ENCODE peak calls at places on chromosomes 1 and 21, in five cellular contexts. One of them, this sample, is unnamed. For H3K36me3 and H3K9me3, the result is how much of the 10 kb centered on the place peaks cover.

GRCh38 chr21:31730687-31731111 is 1.2 kb downstream of the SCAF4 start:
- DNase-seq in uterus: no peak
- DNase-seq in mucosa of descending colon: no peak
- DNase-seq in mammary epithelial cell: peak
- DNase-seq in heart left ventricle: no peak
- DNase-seq in this sample: no peak

GRCh38 chr1:43203859-43204258 is 31.7 kb downstream of the CFAP57 start:
- DNase-seq in heart left ventricle: no peak
- DNase-seq in mucosa of descending colon: no peak
- DNase-seq in mammary epithelial cell: no peak
- DNase-seq in uterus: no peak
- DNase-seq in this sample: no peak

GRCh38 chr1:18886003-18886335 is 16.4 kb downstream of the ALDH4A1 start:
- DNase-seq in heart left ventricle: no peak
- DNase-seq in mammary epithelial cell: peak
- DNase-seq in mucosa of descending colon: no peak
- DNase-seq in uterus: no peak
- DNase-seq in this sample: no peak

GRCh38 chr1:74583365-74583764 is 71.0 kb upstream of the LRRC53 start:
- DNase-seq in uterus: no peak
- DNase-seq in mammary epithelial cell: no peak
- DNase-seq in heart left ventricle: no peak
- DNase-seq in mucosa of descending colon: no peak
- DNase-seq in this sample: no peak

GRCh38 chr1:23524716-23525401 is 6.2 kb downstream of the E2F2 start:
- DNase-seq in mucosa of descending colon: peak
- DNase-seq in mammary epithelial cell: no peak
- DNase-seq in heart left ventricle: peak
- DNase-seq in uterus: no peak
- DNase-seq in this sample: no peak

GRCh38 chr1:81703736-81704463 is 96.8 kb upstream of the ADGRL2 start:
- DNase-seq in mammary epithelial cell: peak
- DNase-seq in heart left ventricle: no peak
- DNase-seq in uterus: no peak
- DNase-seq in mucosa of descending colon: no peak
- DNase-seq in this sample: no peak

GRCh38 chr1:24199291-24199900 is 12.3 kb upstream of the IFNLR1 start:
- DNase-seq in mucosa of descending colon: peak
- DNase-seq in mammary epithelial cell: peak
- DNase-seq in uterus: peak
- DNase-seq in heart left ventricle: peak
- DNase-seq in this sample: no peak

GRCh38 chr1:1199961-1200875 is 6.2 kb downstream of the TNFRSF18 start:
- DNase-seq in uterus: no peak
- DNase-seq in mucosa of descending colon: no peak
- DNase-seq in mammary epithelial cell: no peak
- DNase-seq in heart left ventricle: peak
- DNase-seq in this sample: no peak

GRCh38 chr1:88985033-88985432 is 7.4 kb downstream of the KYAT3 start:
- DNase-seq in uterus: no peak
- DNase-seq in mammary epithelial cell: peak
- DNase-seq in heart left ventricle: no peak
- DNase-seq in mucosa of descending colon: peak
- DNase-seq in this sample: no peak

GRCh38 chr1:19222979-19223824 is 13.1 kb upstream of the UBR4 start:
- DNase-seq in heart left ventricle: no peak
- DNase-seq in mucosa of descending colon: no peak
- DNase-seq in uterus: no peak
- DNase-seq in mammary epithelial cell: peak
- DNase-seq in this sample: no peak

GRCh38 chr1:151476083-151476482 is 16.8 kb upstream of the POGZ start:
- DNase-seq in heart left ventricle: no peak
- DNase-seq in mucosa of descending colon: no peak
- DNase-seq in mammary epithelial cell: peak
- DNase-seq in uterus: no peak
- DNase-seq in this sample: no peak

GRCh38 chr1:201213926-201214325 is 23.3 kb downstream of the IGFN1 start:
- DNase-seq in heart left ventricle: no peak
- DNase-seq in uterus: peak
- DNase-seq in mucosa of descending colon: no peak
- DNase-seq in mammary epithelial cell: no peak
- DNase-seq in this sample: no peak

GRCh38 chr1:231776006-231776707 is 149.6 kb downstream of the DISC1 start:
- DNase-seq in uterus: no peak
- DNase-seq in mammary epithelial cell: no peak
- DNase-seq in mucosa of descending colon: no peak
- DNase-seq in heart left ventricle: no peak
- DNase-seq in this sample: no peak

GRCh38 chr1:16248603-16249534 is 11.9 kb upstream of the CPLANE2 start:
- DNase-seq in mammary epithelial cell: peak
- DNase-seq in uterus: peak
- DNase-seq in mucosa of descending colon: peak
- DNase-seq in heart left ventricle: peak
- DNase-seq in this sample: peak

GRCh38 chr1:85578321-85579295 is 2.0 kb upstream of the CCN1 start:
- DNase-seq in heart left ventricle: no peak
- DNase-seq in mammary epithelial cell: no peak
- DNase-seq in uterus: peak
- DNase-seq in mucosa of descending colon: no peak
- DNase-seq in this sample: no peak

GRCh38 chr21:43193651-43194302 is 25.0 kb downstream of the CRYAA start:
- DNase-seq in mammary epithelial cell: peak
- DNase-seq in uterus: peak
- DNase-seq in mucosa of descending colon: no peak
- DNase-seq in heart left ventricle: peak
- DNase-seq in this sample: no peak

GRCh38 chr1:73576084-73576483 is 621.9 kb downstream of the LRRIQ3 start:
- DNase-seq in mammary epithelial cell: no peak
- DNase-seq in uterus: no peak
- DNase-seq in heart left ventricle: no peak
- DNase-seq in mucosa of descending colon: no peak
- DNase-seq in this sample: no peak

GRCh38 chr1:93620169-93620840 is 61.3 kb downstream of the BCAR3 start:
- DNase-seq in mucosa of descending colon: peak
- DNase-seq in mammary epithelial cell: no peak
- DNase-seq in uterus: no peak
- DNase-seq in heart left ventricle: no peak
- DNase-seq in this sample: no peak
- H3K36me3 ChIP-seq in mucosa of descending colon: under half
- H3K36me3 ChIP-seq in mammary epithelial cell: under half
- H3K36me3 ChIP-seq in uterus: under half
- H3K36me3 ChIP-seq in heart left ventricle: under half
- H3K36me3 ChIP-seq in this sample: under half

GRCh38 chr1:26409191-26409751 is 1.3 kb upstream of the LIN28A start:
- DNase-seq in mucosa of descending colon: no peak
- DNase-seq in uterus: no peak
- DNase-seq in mammary epithelial cell: no peak
- DNase-seq in heart left ventricle: no peak
- DNase-seq in this sample: no peak
- H3K4me3 ChIP-seq in mucosa of descending colon: no peak
- H3K4me3 ChIP-seq in uterus: no peak
- H3K4me3 ChIP-seq in mammary epithelial cell: no peak
- H3K4me3 ChIP-seq in heart left ventricle: no peak
- H3K4me3 ChIP-seq in this sample: no peak

DNA sequence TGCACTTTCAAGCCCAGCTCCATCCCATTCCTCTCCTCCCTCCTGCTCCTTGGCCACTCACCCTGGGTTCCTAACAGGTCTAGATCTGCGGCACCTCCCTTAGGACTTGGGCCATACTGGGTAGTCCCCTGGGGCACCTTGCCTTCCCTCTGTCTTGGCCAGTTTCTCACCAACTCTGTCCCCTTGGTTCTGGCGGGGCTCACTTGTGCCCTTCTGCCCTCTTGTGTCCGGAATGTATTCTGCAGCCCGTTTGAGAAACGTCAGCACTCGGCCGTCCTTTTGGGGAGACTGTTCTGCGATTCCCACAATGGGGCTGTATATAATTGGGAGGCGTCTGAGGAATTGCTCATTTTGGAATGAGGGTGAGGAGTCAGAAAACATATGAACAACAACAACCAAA is 162.4 kb downstream of the ZSCAN20 start:
- DNase-seq in mammary epithelial cell: no peak
- DNase-seq in heart left ventricle: no peak
- DNase-seq in uterus: no peak
- DNase-seq in mucosa of descending colon: peak
- DNase-seq in this sample: no peak
- H3K9me3 ChIP-seq in mammary epithelial cell: under half
- H3K9me3 ChIP-seq in heart left ventricle: under half
- H3K9me3 ChIP-seq in uterus: under half
- H3K9me3 ChIP-seq in mucosa of descending colon: under half
- H3K9me3 ChIP-seq in this sample: under half

DNA sequence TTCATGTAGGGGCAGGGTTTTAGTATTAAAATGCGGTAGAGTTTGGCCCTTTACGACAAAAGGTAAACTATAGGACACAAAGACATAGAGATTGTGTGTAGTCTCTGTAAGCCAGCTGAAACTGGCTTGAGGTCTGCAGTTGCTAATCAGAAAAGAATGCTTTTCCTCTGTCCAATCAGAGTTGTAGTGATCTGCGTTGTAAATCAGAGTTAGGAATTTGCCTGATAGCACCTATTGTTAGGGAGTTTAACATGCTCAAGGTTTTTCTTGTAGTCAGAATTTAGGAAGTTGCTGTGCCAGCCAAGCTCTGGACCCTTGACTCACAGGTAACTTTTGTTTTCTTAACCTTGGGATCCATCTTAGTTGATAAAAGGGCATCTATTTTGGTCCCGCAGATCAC is 61.2 kb upstream of the VTCN1 start:
- DNase-seq in heart left ventricle: no peak
- DNase-seq in mammary epithelial cell: no peak
- DNase-seq in uterus: no peak
- DNase-seq in mucosa of descending colon: no peak
- DNase-seq in this sample: no peak
- H3K36me3 ChIP-seq in heart left ventricle: under half
- H3K36me3 ChIP-seq in mammary epithelial cell: under half
- H3K36me3 ChIP-seq in uterus: under half
- H3K36me3 ChIP-seq in mucosa of descending colon: under half
- H3K36me3 ChIP-seq in this sample: under half

DNA sequence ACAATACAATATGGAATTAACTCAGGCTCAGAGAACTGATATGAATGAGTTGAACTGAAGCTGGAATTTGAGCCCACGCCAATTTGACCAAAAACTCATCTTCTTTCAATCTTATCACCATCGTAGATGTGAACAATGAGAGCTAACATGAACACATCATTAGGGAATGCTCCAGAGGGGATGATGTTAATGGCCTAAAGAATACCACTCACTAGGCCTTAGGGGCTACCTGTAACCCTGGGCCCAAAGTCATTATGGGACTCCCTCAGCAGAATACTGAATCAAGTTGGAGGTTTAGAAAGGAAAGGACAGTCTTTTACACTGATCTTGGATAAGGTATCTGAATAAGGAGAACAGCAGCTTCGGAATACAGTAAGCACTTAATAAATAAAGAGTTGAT is 73.6 kb downstream of the C1orf94 start:
- DNase-seq in uterus: no peak
- DNase-seq in mucosa of descending colon: no peak
- DNase-seq in mammary epithelial cell: no peak
- DNase-seq in heart left ventricle: no peak
- DNase-seq in this sample: no peak
- H3K4me3 ChIP-seq in uterus: no peak
- H3K4me3 ChIP-seq in mucosa of descending colon: no peak
- H3K4me3 ChIP-seq in mammary epithelial cell: no peak
- H3K4me3 ChIP-seq in heart left ventricle: no peak
- H3K4me3 ChIP-seq in this sample: no peak

DNA sequence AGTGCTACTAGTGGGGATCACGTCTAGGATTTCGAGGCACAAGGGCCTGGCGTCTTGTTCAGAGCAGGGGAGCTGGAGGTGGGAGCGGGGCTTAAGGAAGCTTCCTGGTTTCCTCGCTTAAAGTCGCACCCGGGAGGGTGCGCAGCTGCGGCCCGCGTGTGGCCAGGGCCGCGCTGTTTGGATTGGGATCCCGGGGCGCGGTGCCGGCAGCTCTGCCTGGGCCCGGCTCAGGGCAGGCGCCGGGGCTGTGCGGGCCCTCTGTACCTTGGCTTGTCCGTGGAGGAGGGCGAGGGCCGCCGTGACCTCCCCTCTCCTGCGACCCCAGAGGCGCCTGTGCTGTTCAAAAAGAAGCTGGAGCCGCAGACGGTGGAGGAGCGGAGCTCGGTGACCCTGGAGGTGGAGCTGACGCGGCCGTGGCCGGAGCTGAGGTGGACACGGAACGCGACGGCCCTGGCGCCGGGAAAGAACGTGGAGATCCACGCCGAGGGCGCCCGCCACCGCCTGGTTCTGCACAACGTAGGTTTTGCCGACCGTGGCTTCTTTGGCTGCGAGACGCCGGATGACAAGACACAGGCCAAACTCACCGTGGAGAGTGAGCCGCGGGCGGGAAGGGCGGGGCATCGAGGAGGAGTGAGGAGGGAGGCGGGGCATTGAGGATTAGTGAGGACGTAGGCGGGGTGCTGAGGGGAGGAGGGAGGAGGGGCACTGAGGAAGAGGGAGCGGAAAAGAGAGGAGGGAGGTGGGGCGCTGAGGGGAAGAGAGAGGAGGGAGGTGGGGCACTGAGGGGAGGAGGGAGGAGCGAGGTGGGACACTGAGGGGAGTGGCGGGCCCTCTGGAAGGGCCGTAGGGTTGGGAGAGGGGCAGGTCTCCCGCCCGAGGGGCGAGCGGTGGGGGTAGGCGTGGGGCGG is 67.8 kb downstream of the OBSCN start:
- DNase-seq in mammary epithelial cell: peak
- DNase-seq in uterus: peak
- DNase-seq in mucosa of descending colon: peak
- DNase-seq in heart left ventricle: peak
- DNase-seq in this sample: peak
- H3K9me3 ChIP-seq in mammary epithelial cell: under half
- H3K9me3 ChIP-seq in uterus: under half
- H3K9me3 ChIP-seq in mucosa of descending colon: under half
- H3K9me3 ChIP-seq in heart left ventricle: under half
- H3K9me3 ChIP-seq in this sample: under half

GRCh38 chr1:2520206-2520605 is 6.2 kb downstream of the PANK4 start:
- DNase-seq in mucosa of descending colon: no peak
- DNase-seq in heart left ventricle: no peak
- DNase-seq in mammary epithelial cell: no peak
- DNase-seq in uterus: no peak
- DNase-seq in this sample: no peak

GRCh38 chr1:2523191-2523890 is 3.1 kb downstream of the PANK4 start:
- DNase-seq in uterus: no peak
- DNase-seq in heart left ventricle: no peak
- DNase-seq in mammary epithelial cell: no peak
- DNase-seq in mucosa of descending colon: no peak
- DNase-seq in this sample: no peak

GRCh38 chr1:2520806-2521205 is 5.6 kb downstream of the PANK4 start:
- DNase-seq in mammary epithelial cell: no peak
- DNase-seq in uterus: no peak
- DNase-seq in mucosa of descending colon: no peak
- DNase-seq in heart left ventricle: no peak
- DNase-seq in this sample: no peak

GRCh38 chr1:2523891-2524609 is 2.3 kb downstream of the PANK4 start:
- DNase-seq in heart left ventricle: no peak
- DNase-seq in uterus: no peak
- DNase-seq in mucosa of descending colon: peak
- DNase-seq in mammary epithelial cell: no peak
- DNase-seq in this sample: no peak

GRCh38 chr1:2522230-2522629 is 4.2 kb downstream of the PANK4 start:
- DNase-seq in heart left ventricle: no peak
- DNase-seq in uterus: no peak
- DNase-seq in mammary epithelial cell: no peak
- DNase-seq in mucosa of descending colon: no peak
- DNase-seq in this sample: no peak
- H3K36me3 ChIP-seq in heart left ventricle: under half
- H3K36me3 ChIP-seq in uterus: under half
- H3K36me3 ChIP-seq in mammary epithelial cell: under half
- H3K36me3 ChIP-seq in mucosa of descending colon: under half
- H3K36me3 ChIP-seq in this sample: under half

This sample was measured in thoracic aorta.